ENCODE peak calls at places on chromosomes 7 and 10, in seven cellular contexts. One of them, this sample, is unnamed.
A peak's percentile ranks its signal among the peaks of the same experiment; 100 is the strongest.

GRCh38 chr7:97006146-97006950 is 995 bp downstream of the DLX6 start:
- DNase-seq in fibroblast of lung: peak; percentile 16
- DNase-seq in PC-9: no peak
- DNase-seq in CD8-positive, alpha-beta T cell: no peak
- DNase-seq in GM23248: peak; percentile 53
- DNase-seq in mucosa of descending colon: peak; percentile 18
- DNase-seq in CD4-positive, CD25-positive, alpha-beta regulatory T cell: no peak
- DNase-seq in this sample: peak; percentile 47

GRCh38 chr10:108385963-108386362 is 1221.5 kb upstream of the SORCS1 start:
- DNase-seq in fibroblast of lung: no peak
- DNase-seq in PC-9: no peak
- DNase-seq in CD8-positive, alpha-beta T cell: no peak
- DNase-seq in GM23248: no peak
- DNase-seq in mucosa of descending colon: no peak
- DNase-seq in CD4-positive, CD25-positive, alpha-beta regulatory T cell: no peak
- DNase-seq in this sample: peak; percentile 37

GRCh38 chr7:1745576-1746490 is 75.8 kb downstream of the ELFN1 start:
- DNase-seq in fibroblast of lung: no peak
- DNase-seq in PC-9: no peak
- DNase-seq in CD8-positive, alpha-beta T cell: no peak
- DNase-seq in GM23248: no peak
- DNase-seq in mucosa of descending colon: no peak
- DNase-seq in CD4-positive, CD25-positive, alpha-beta regulatory T cell: no peak
- DNase-seq in this sample: no peak

GRCh38 chr7:47725031-47725780 is 143.3 kb upstream of the TNS3 start:
- DNase-seq in fibroblast of lung: no peak
- DNase-seq in PC-9: peak; percentile 97
- DNase-seq in CD8-positive, alpha-beta T cell: no peak
- DNase-seq in GM23248: no peak
- DNase-seq in mucosa of descending colon: no peak
- DNase-seq in CD4-positive, CD25-positive, alpha-beta regulatory T cell: no peak
- DNase-seq in this sample: peak; percentile 55

GRCh38 chr7:95440394-95441038 is 5.7 kb upstream of the PON2 start:
- DNase-seq in fibroblast of lung: no peak
- DNase-seq in PC-9: no peak
- DNase-seq in CD8-positive, alpha-beta T cell: no peak
- DNase-seq in GM23248: no peak
- DNase-seq in mucosa of descending colon: no peak
- DNase-seq in CD4-positive, CD25-positive, alpha-beta regulatory T cell: no peak
- DNase-seq in this sample: no peak

GRCh38 chr7:47202146-47202768 is 379.7 kb downstream of the TNS3 start:
- DNase-seq in fibroblast of lung: no peak
- DNase-seq in PC-9: no peak
- DNase-seq in CD8-positive, alpha-beta T cell: no peak
- DNase-seq in GM23248: peak; percentile 46
- DNase-seq in mucosa of descending colon: no peak
- DNase-seq in CD4-positive, CD25-positive, alpha-beta regulatory T cell: no peak
- DNase-seq in this sample: peak; percentile 57

GRCh38 chr7:40859965-40860543 is 725.2 kb downstream of the SUGCT start:
- DNase-seq in fibroblast of lung: no peak
- DNase-seq in PC-9: no peak
- DNase-seq in CD8-positive, alpha-beta T cell: no peak
- DNase-seq in GM23248: no peak
- DNase-seq in mucosa of descending colon: no peak
- DNase-seq in CD4-positive, CD25-positive, alpha-beta regulatory T cell: no peak
- DNase-seq in this sample: peak; percentile 92

GRCh38 chr7:99141756-99142726 is 1.9 kb downstream of the SMURF1 start:
- DNase-seq in fibroblast of lung: peak; percentile 80
- DNase-seq in PC-9: peak; percentile 57
- DNase-seq in CD8-positive, alpha-beta T cell: peak; percentile 62
- DNase-seq in GM23248: peak; percentile 82
- DNase-seq in mucosa of descending colon: peak; percentile 77
- DNase-seq in CD4-positive, CD25-positive, alpha-beta regulatory T cell: peak; percentile 68
- DNase-seq in this sample: peak; percentile 81

GRCh38 chr7:35760082-35760770 is 40.6 kb upstream of the SEPTIN7 start:
- DNase-seq in fibroblast of lung: no peak
- DNase-seq in PC-9: no peak
- DNase-seq in CD8-positive, alpha-beta T cell: no peak
- DNase-seq in GM23248: no peak
- DNase-seq in mucosa of descending colon: no peak
- DNase-seq in CD4-positive, CD25-positive, alpha-beta regulatory T cell: no peak
- DNase-seq in this sample: no peak

GRCh38 chr10:89392974-89393373 is 551 bp downstream of the IFIT1 start:
- DNase-seq in fibroblast of lung: peak; percentile 95
- DNase-seq in PC-9: no peak
- DNase-seq in CD8-positive, alpha-beta T cell: no peak
- DNase-seq in GM23248: peak; percentile 85
- DNase-seq in mucosa of descending colon: peak; percentile 26
- DNase-seq in CD4-positive, CD25-positive, alpha-beta regulatory T cell: no peak
- DNase-seq in this sample: peak; percentile 47

GRCh38 chr10:34607894-34608293 is 207.2 kb downstream of the PARD3 start:
- DNase-seq in fibroblast of lung: no peak
- DNase-seq in PC-9: no peak
- DNase-seq in CD8-positive, alpha-beta T cell: no peak
- DNase-seq in GM23248: no peak
- DNase-seq in mucosa of descending colon: no peak
- DNase-seq in CD4-positive, CD25-positive, alpha-beta regulatory T cell: no peak
- DNase-seq in this sample: no peak

GRCh38 chr10:49567810-49568209 is 28.9 kb upstream of the ERCC6 start:
- DNase-seq in fibroblast of lung: no peak
- DNase-seq in PC-9: no peak
- DNase-seq in CD8-positive, alpha-beta T cell: no peak
- DNase-seq in GM23248: no peak
- DNase-seq in mucosa of descending colon: no peak
- DNase-seq in CD4-positive, CD25-positive, alpha-beta regulatory T cell: no peak
- DNase-seq in this sample: no peak

GRCh38 chr7:114889646-114890285 is 32.1 kb upstream of the MDFIC start:
- DNase-seq in fibroblast of lung: peak; percentile 96
- DNase-seq in PC-9: peak; percentile 75
- DNase-seq in CD8-positive, alpha-beta T cell: no peak
- DNase-seq in GM23248: peak; percentile 99
- DNase-seq in mucosa of descending colon: peak; percentile 10
- DNase-seq in CD4-positive, CD25-positive, alpha-beta regulatory T cell: no peak
- DNase-seq in this sample: peak; percentile 96

GRCh38 chr7:20744913-20745587 is 41.6 kb downstream of the SP8 start:
- DNase-seq in fibroblast of lung: peak; percentile 19
- DNase-seq in PC-9: peak; percentile 55
- DNase-seq in CD8-positive, alpha-beta T cell: no peak
- DNase-seq in GM23248: no peak
- DNase-seq in mucosa of descending colon: no peak
- DNase-seq in CD4-positive, CD25-positive, alpha-beta regulatory T cell: no peak
- DNase-seq in this sample: peak; percentile 12

GRCh38 chr10:86522385-86522855 is 828 bp upstream of the WAPL start:
- DNase-seq in fibroblast of lung: no peak
- DNase-seq in PC-9: no peak
- DNase-seq in CD8-positive, alpha-beta T cell: no peak
- DNase-seq in GM23248: peak; percentile 69
- DNase-seq in mucosa of descending colon: no peak
- DNase-seq in CD4-positive, CD25-positive, alpha-beta regulatory T cell: no peak
- DNase-seq in this sample: peak; percentile 9

GRCh38 chr7:151549083-151549482 is 29.4 kb upstream of the RHEB start:
- DNase-seq in fibroblast of lung: no peak
- DNase-seq in PC-9: no peak
- DNase-seq in CD8-positive, alpha-beta T cell: no peak
- DNase-seq in GM23248: no peak
- DNase-seq in mucosa of descending colon: no peak
- DNase-seq in CD4-positive, CD25-positive, alpha-beta regulatory T cell: no peak
- DNase-seq in this sample: no peak

GRCh38 chr10:4183761-4184261 is 398.8 kb upstream of the KLF6 start:
- DNase-seq in fibroblast of lung: peak; percentile 90
- DNase-seq in PC-9: no peak
- DNase-seq in CD8-positive, alpha-beta T cell: no peak
- DNase-seq in GM23248: no peak
- DNase-seq in mucosa of descending colon: no peak
- DNase-seq in CD4-positive, CD25-positive, alpha-beta regulatory T cell: no peak
- DNase-seq in this sample: no peak

GRCh38 chr10:59877191-59877671 is 29.1 kb downstream of the CCDC6 start:
- DNase-seq in fibroblast of lung: peak; percentile 29
- DNase-seq in PC-9: no peak
- DNase-seq in CD8-positive, alpha-beta T cell: no peak
- DNase-seq in GM23248: peak; percentile 68
- DNase-seq in mucosa of descending colon: no peak
- DNase-seq in CD4-positive, CD25-positive, alpha-beta regulatory T cell: no peak
- DNase-seq in this sample: peak; percentile 32

GRCh38 chr10:92387289-92387940 is 96.4 kb downstream of the MARCHF5 start:
- DNase-seq in fibroblast of lung: peak; percentile 71
- DNase-seq in PC-9: no peak
- DNase-seq in CD8-positive, alpha-beta T cell: no peak
- DNase-seq in GM23248: peak; percentile 48
- DNase-seq in mucosa of descending colon: peak; percentile 48
- DNase-seq in CD4-positive, CD25-positive, alpha-beta regulatory T cell: no peak
- DNase-seq in this sample: peak; percentile 58

GRCh38 chr10:86944471-86944870 is 12.9 kb downstream of the MMRN2 start:
- DNase-seq in fibroblast of lung: peak; percentile 32
- DNase-seq in PC-9: peak; percentile 73
- DNase-seq in CD8-positive, alpha-beta T cell: peak; percentile 9
- DNase-seq in GM23248: peak; percentile 62
- DNase-seq in mucosa of descending colon: no peak
- DNase-seq in CD4-positive, CD25-positive, alpha-beta regulatory T cell: no peak
- DNase-seq in this sample: peak; percentile 75

GRCh38 chr10:88027570-88027969 is 164.1 kb downstream of the PTEN start:
- DNase-seq in fibroblast of lung: no peak
- DNase-seq in PC-9: no peak
- DNase-seq in CD8-positive, alpha-beta T cell: no peak
- DNase-seq in GM23248: no peak
- DNase-seq in mucosa of descending colon: peak; percentile 20
- DNase-seq in CD4-positive, CD25-positive, alpha-beta regulatory T cell: no peak
- DNase-seq in this sample: no peak

GRCh38 chr10:112658900-112659328 is 211.9 kb downstream of the VTI1A start:
- DNase-seq in fibroblast of lung: no peak
- DNase-seq in PC-9: peak; percentile 85
- DNase-seq in CD8-positive, alpha-beta T cell: no peak
- DNase-seq in GM23248: no peak
- DNase-seq in mucosa of descending colon: no peak
- DNase-seq in CD4-positive, CD25-positive, alpha-beta regulatory T cell: no peak
- DNase-seq in this sample: peak; percentile 87

GRCh38 chr7:154783281-154783909 is 219.5 kb downstream of the PAXIP1 start:
- DNase-seq in fibroblast of lung: no peak
- DNase-seq in PC-9: no peak
- DNase-seq in CD8-positive, alpha-beta T cell: no peak
- DNase-seq in GM23248: no peak
- DNase-seq in mucosa of descending colon: no peak
- DNase-seq in CD4-positive, CD25-positive, alpha-beta regulatory T cell: no peak
- DNase-seq in this sample: no peak

GRCh38 chr7:81621893-81622292 is 148.0 kb downstream of the HGF start:
- DNase-seq in fibroblast of lung: no peak
- DNase-seq in PC-9: no peak
- DNase-seq in CD8-positive, alpha-beta T cell: no peak
- DNase-seq in GM23248: no peak
- DNase-seq in mucosa of descending colon: no peak
- DNase-seq in CD4-positive, CD25-positive, alpha-beta regulatory T cell: no peak
- DNase-seq in this sample: no peak

GRCh38 chr7:48962821-48963505 is 38.6 kb downstream of the CDC14C start:
- DNase-seq in fibroblast of lung: peak; percentile 3
- DNase-seq in PC-9: no peak
- DNase-seq in CD8-positive, alpha-beta T cell: no peak
- DNase-seq in GM23248: no peak
- DNase-seq in mucosa of descending colon: no peak
- DNase-seq in CD4-positive, CD25-positive, alpha-beta regulatory T cell: no peak
- DNase-seq in this sample: no peak

GRCh38 chr7:38317457-38318037 is 44.1 kb upstream of the TARP start:
- DNase-seq in fibroblast of lung: no peak
- DNase-seq in PC-9: no peak
- DNase-seq in CD8-positive, alpha-beta T cell: peak; percentile 52
- DNase-seq in GM23248: no peak
- DNase-seq in mucosa of descending colon: no peak
- DNase-seq in CD4-positive, CD25-positive, alpha-beta regulatory T cell: no peak
- DNase-seq in this sample: no peak

GRCh38 chr7:131521651-131522163 is 34.7 kb downstream of the PODXL start:
- DNase-seq in fibroblast of lung: no peak
- DNase-seq in PC-9: peak; percentile 89
- DNase-seq in CD8-positive, alpha-beta T cell: no peak
- DNase-seq in GM23248: peak; percentile 48
- DNase-seq in mucosa of descending colon: peak; percentile 85
- DNase-seq in CD4-positive, CD25-positive, alpha-beta regulatory T cell: no peak
- DNase-seq in this sample: peak; percentile 29
- H3K4me3 ChIP-seq in fibroblast of lung: no peak overlapping the region
- H3K4me3 ChIP-seq in PC-9: no peak overlapping the region
- H3K4me3 ChIP-seq in CD8-positive, alpha-beta T cell: no peak overlapping the region
- H3K4me3 ChIP-seq in GM23248: no peak overlapping the region
- H3K4me3 ChIP-seq in mucosa of descending colon: no peak overlapping the region
- H3K4me3 ChIP-seq in CD4-positive, CD25-positive, alpha-beta regulatory T cell: no peak overlapping the region
- H3K4me3 ChIP-seq in this sample: no peak overlapping the region

GRCh38 chr7:74033372-74034311 is 5.7 kb downstream of the ELN start:
- DNase-seq in fibroblast of lung: peak; percentile 72
- DNase-seq in PC-9: no peak
- DNase-seq in CD8-positive, alpha-beta T cell: no peak
- DNase-seq in GM23248: peak; percentile 50
- DNase-seq in mucosa of descending colon: peak; percentile 33
- DNase-seq in CD4-positive, CD25-positive, alpha-beta regulatory T cell: no peak
- DNase-seq in this sample: no peak
- H3K4me3 ChIP-seq in fibroblast of lung: no peak overlapping the region
- H3K4me3 ChIP-seq in PC-9: no peak overlapping the region
- H3K4me3 ChIP-seq in CD8-positive, alpha-beta T cell: no peak overlapping the region
- H3K4me3 ChIP-seq in GM23248: no peak overlapping the region
- H3K4me3 ChIP-seq in mucosa of descending colon: no peak overlapping the region
- H3K4me3 ChIP-seq in CD4-positive, CD25-positive, alpha-beta regulatory T cell: no peak overlapping the region
- H3K4me3 ChIP-seq in this sample: no peak overlapping the region

DNA sequence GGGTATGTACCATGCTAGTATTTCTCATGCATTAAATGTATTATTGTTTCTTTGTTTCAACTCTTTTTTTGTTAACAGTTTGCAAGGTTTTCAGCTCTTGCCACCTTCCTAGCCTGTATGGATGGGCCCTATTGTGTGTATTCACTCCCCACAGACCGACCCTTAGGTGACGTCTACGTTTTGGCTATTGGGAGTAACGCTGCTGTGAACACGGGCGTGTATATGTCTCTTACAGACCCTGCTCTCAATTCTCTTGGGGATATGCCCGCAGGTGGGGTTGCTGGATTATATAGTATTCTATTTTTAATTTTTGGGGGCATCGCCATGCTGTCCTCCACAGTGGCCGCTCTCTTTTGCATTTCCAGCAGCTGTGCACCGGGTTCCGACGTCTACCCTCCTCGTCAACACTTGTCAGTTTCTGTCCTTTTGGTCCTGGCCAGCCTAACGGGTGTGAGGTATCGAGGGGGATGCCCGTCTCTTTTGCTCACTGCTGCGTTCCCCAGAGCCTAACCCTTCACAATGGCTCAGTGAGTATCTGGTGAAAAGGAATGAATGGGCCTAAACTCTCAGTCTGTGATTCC is 64.1 kb upstream of the GNA12 start:
- DNase-seq in fibroblast of lung: no peak
- DNase-seq in PC-9: no peak
- DNase-seq in CD8-positive, alpha-beta T cell: no peak
- DNase-seq in GM23248: no peak
- DNase-seq in mucosa of descending colon: no peak
- DNase-seq in CD4-positive, CD25-positive, alpha-beta regulatory T cell: no peak
- DNase-seq in this sample: no peak
- H3K4me3 ChIP-seq in fibroblast of lung: no peak overlapping the region
- H3K4me3 ChIP-seq in PC-9: no peak overlapping the region
- H3K4me3 ChIP-seq in CD8-positive, alpha-beta T cell: no peak overlapping the region
- H3K4me3 ChIP-seq in GM23248: no peak overlapping the region
- H3K4me3 ChIP-seq in mucosa of descending colon: no peak overlapping the region
- H3K4me3 ChIP-seq in CD4-positive, CD25-positive, alpha-beta regulatory T cell: no peak overlapping the region
- H3K4me3 ChIP-seq in this sample: no peak overlapping the region

DNA sequence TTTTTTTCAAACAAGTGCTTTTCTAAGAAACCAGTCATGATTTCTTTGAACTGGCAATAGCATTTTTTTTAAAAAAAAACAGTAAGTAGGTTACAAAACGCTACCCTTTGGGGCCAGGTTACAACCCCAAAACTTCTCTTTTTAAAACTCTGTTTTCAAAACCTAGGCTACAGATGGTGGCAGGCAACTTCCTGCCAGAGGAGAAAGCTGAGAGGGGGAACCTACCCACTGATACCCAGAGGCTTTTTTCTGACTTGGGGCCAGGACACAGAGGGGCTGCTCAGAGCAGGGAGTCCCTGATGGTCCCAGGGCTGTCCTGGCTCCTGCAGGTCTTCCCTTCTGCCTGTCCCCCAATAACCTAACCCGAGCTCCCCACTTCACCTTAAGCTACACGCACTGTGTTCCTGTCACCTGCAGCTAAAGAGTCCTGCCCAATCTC is 6.9 kb downstream of the STN1 start:
- DNase-seq in fibroblast of lung: no peak
- DNase-seq in PC-9: no peak
- DNase-seq in CD8-positive, alpha-beta T cell: peak; percentile 53
- DNase-seq in GM23248: no peak
- DNase-seq in mucosa of descending colon: no peak
- DNase-seq in CD4-positive, CD25-positive, alpha-beta regulatory T cell: peak; percentile 85
- DNase-seq in this sample: no peak
- H3K4me3 ChIP-seq in fibroblast of lung: no peak overlapping the region
- H3K4me3 ChIP-seq in PC-9: no peak overlapping the region
- H3K4me3 ChIP-seq in CD8-positive, alpha-beta T cell: peak overlapping the region; percentile 39
- H3K4me3 ChIP-seq in GM23248: no peak overlapping the region
- H3K4me3 ChIP-seq in mucosa of descending colon: no peak overlapping the region
- H3K4me3 ChIP-seq in CD4-positive, CD25-positive, alpha-beta regulatory T cell: peak overlapping the region; percentile 89
- H3K4me3 ChIP-seq in this sample: no peak overlapping the region